ENCODE peak calls at places on chromosome 21, in four cellular contexts. U, F, Q and S are unnamed samples.

GRCh38 chr21:27570306-27570868 is 603.5 kb upstream of the ADAMTS5 start:
- DNase-seq in F (peak), U (no peak), Q (no peak), S (peak)

GRCh38 chr21:44024257-44024656 is 12.1 kb downstream of the TRAPPC10 start:
- DNase-seq in F (no peak), Q (no peak), U (no peak), S (no peak)

GRCh38 chr21:44455524-44456206 is 355 bp downstream of the LRRC3 start:
- DNase-seq in F (no peak), U (peak), Q (peak), S (no peak)

GRCh38 chr21:24093032-24093431 is 1514.2 kb downstream of the MRPL39 start:
- DNase-seq in F (no peak), Q (no peak), U (no peak), S (no peak)

GRCh38 chr21:17441370-17441769 is 71.5 kb upstream of the CXADR start:
- DNase-seq in Q (no peak), F (peak), U (no peak), S (no peak)

GRCh38 chr21:36792505-36792967 is 93.6 kb downstream of the SIM2 start:
- DNase-seq in Q (no peak), U (no peak), F (peak), S (no peak)

GRCh38 chr21:27104749-27105439 is 138.0 kb upstream of the ADAMTS5 start:
- DNase-seq in F (peak), Q (no peak), U (no peak), S (no peak)

GRCh38 chr21:34204481-34205439 is 131.4 kb downstream of the MRPS6 start:
- DNase-seq in Q (no peak), F (no peak), U (no peak), S (peak)

GRCh38 chr21:15837603-15838002 is 107.8 kb downstream of the USP25 start:
- DNase-seq in U (no peak), Q (no peak), F (peak), S (peak)

GRCh38 chr21:26115346-26115745 is 55.2 kb downstream of the APP start:
- DNase-seq in F (no peak), U (no peak), Q (no peak), S (no peak)

GRCh38 chr21:45293726-45294401 is 6.2 kb upstream of the POFUT2 start:
- DNase-seq in F (no peak), U (no peak), Q (no peak), S (no peak)

GRCh38 chr21:44275041-44275440 is 10.6 kb upstream of the AIRE start:
- DNase-seq in Q (no peak), U (no peak), F (no peak), S (no peak)

GRCh38 chr21:44874497-44875331 is 1.2 kb upstream of the PTTG1IP start:
- DNase-seq in U (no peak), F (no peak), Q (no peak), S (peak)

GRCh38 chr21:40577285-40578043 is 269.5 kb downstream of the DSCAM start:
- DNase-seq in U (no peak), Q (no peak), F (no peak), S (no peak)

GRCh38 chr21:45322960-45323461 is 35.3 kb upstream of the POFUT2 start:
- DNase-seq in U (peak), Q (no peak), F (no peak), S (no peak)

GRCh38 chr21:35563885-35564451 is 496.4 kb downstream of the SETD4 start:
- DNase-seq in F (peak), Q (no peak), U (no peak), S (peak)

GRCh38 chr21:34077888-34078287 is 4.5 kb downstream of the MRPS6 start:
- DNase-seq in U (no peak), Q (no peak), F (no peak), S (no peak)

GRCh38 chr21:22200378-22201092 is 1202.3 kb downstream of the NCAM2 start:
- DNase-seq in U (no peak), Q (no peak), F (no peak), S (peak)

GRCh38 chr21:19031956-19032355 is 628.4 kb upstream of the TMPRSS15 start:
- DNase-seq in Q (no peak), U (no peak), F (no peak), S (no peak)

GRCh38 chr21:36889401-36889800 is 77.1 kb downstream of the HLCS start:
- DNase-seq in Q (no peak), F (no peak), U (no peak), S (no peak)

GRCh38 chr21:25107708-25108107 is 499.6 kb downstream of the MRPL39 start:
- DNase-seq in U (no peak), F (peak), Q (no peak), S (no peak)

GRCh38 chr21:40245021-40245420 is 377.8 kb downstream of the PCP4 start:
- DNase-seq in U (no peak), F (no peak), Q (no peak), S (no peak)

GRCh38 chr21:15221799-15222386 is 157.1 kb upstream of the NRIP1 start:
- DNase-seq in F (peak), U (peak), Q (peak), S (peak)

GRCh38 chr21:25963186-25963585 is 207.4 kb downstream of the APP start:
- DNase-seq in Q (no peak), U (no peak), F (peak), S (peak)

DNA sequence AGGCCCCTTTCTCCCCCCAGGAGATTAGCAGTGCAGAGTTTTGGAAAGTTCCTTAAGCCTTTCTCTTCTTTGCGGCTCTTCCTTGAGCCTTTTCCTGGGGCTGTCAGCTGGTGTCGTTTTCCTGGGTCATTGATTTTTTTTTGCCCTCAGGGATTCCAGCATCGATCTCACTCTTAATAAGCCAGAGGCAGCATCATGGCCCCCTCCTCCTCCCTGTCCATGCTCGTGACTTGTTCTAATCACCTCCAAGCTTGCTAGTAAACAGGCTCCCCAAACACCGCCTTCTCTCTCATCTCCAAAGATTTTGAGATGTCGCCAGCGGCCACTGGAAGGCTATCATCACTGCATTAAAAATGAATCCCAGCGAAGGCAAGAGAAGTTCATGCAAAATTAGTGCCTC is 2.9 kb downstream of the EVA1C start:
- DNase-seq in U (no peak), Q (no peak), F (no peak), S (no peak)
- H3K23ac ChIP-seq in U (no peak), Q (no peak), F (no peak), S (no peak)

DNA sequence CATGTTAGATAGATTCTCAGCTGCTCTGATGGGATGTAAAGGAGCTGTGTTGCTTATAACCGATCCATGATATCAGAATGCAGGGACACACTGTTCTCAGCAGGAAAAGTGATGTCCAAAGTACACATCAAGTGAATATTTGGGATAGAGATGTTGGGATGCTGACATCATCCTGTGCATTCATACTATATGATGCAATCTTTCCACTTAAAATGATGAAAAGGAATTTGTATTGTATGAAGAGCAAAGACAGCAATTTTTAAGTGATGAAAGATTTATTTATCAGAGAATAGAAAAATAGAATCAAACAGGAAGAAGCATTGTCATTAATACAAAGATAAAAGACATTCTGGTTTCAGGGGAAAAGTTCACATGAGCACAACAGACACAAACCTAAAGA is 110.1 kb downstream of the ERG start:
- DNase-seq in U (no peak), Q (no peak), F (peak), S (no peak)
- H3K14ac ChIP-seq in U (no peak), Q (no peak), F (no peak), S (no peak)

DNA sequence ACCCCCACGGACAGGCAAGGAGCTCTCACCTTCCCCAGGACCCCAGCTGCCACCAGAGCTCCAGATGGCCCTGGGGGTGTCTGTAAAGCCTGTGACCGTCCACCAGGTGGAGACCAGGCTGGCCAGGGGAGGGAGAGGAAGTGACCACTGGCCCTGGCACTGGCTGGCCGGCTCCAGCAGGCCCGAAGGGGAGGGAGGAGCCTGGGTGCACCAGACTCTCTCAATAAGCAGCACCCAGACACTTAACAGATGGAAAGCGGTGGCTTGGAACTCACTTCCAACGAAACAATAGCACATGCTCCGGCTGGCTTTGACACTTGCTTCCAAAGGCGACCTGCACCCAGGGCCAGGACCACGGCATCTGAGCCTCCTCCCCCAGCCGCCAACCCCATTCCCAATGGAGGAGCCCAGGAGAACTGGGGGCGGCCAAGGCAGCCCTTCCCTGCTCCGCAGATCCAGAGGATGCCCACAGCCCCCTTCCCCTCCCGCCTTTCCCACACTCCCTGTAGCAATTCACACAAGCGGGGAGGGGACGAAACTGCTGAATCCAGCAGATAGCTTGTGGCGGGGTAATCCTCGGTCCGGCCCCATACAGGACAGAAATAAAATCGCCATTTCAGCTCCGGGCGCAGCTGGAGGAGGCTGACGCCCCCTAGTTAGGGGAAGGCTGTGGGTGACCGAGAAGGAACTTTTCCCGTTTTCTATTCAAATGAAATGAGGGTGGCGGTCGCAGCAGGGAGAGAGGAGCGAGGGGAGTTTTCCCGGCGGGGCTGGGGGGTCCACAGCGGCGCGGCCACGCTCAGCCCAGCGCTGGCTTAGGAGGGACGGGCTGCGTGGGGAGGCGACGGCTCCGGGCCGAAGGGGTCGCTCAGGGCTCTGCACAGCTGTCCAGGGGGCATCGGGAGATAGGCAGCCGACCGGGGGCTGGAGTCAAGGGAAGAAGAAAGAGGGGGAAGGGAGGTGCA is 612 bp upstream of the PDE9A start:
- DNase-seq in Q (peak), U (peak), F (peak), S (peak)
- H3K23ac ChIP-seq in Q (peak), U (no peak), F (no peak), S (no peak)

GRCh38 chr21:46458315-46459023 is at the start of gene DIP2A:
- DNase-seq in F (peak), Q (peak), U (peak), S (peak)

GRCh38 chr21:46457801-46458314 is 833 bp upstream of the DIP2A start:
- DNase-seq in F (peak), Q (no peak), U (peak), S (peak)

GRCh38 chr21:46459356-46460112 is 843 bp downstream of the DIP2A start:
- DNase-seq in F (peak), U (peak), Q (no peak), S (peak)

GRCh38 chr21:46456750-46457149 is 1.9 kb upstream of the DIP2A start:
- DNase-seq in F (no peak), Q (no peak), U (no peak), S (no peak)

DNA sequence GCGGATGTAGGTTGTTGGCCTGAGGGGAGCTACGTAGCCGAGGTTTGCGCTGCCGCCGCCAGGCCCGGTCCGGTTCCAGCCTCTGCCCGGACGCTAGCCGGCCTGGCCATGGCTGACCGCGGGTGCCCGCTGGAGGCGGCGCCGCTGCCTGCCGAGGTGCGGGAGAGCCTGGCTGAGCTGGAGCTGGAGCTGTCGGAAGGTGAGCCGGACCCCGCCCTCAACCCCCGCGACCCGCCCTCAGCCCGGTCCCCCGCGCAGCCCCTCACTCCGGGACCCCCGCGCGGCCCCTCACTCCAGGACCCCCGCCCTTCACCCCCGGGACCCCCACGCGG is 299 bp downstream of the DIP2A start:
- DNase-seq in Q (no peak), F (no peak), U (no peak), S (no peak)
- H3K14ac ChIP-seq in Q (peak), F (peak), U (peak), S (peak)

DNA sequence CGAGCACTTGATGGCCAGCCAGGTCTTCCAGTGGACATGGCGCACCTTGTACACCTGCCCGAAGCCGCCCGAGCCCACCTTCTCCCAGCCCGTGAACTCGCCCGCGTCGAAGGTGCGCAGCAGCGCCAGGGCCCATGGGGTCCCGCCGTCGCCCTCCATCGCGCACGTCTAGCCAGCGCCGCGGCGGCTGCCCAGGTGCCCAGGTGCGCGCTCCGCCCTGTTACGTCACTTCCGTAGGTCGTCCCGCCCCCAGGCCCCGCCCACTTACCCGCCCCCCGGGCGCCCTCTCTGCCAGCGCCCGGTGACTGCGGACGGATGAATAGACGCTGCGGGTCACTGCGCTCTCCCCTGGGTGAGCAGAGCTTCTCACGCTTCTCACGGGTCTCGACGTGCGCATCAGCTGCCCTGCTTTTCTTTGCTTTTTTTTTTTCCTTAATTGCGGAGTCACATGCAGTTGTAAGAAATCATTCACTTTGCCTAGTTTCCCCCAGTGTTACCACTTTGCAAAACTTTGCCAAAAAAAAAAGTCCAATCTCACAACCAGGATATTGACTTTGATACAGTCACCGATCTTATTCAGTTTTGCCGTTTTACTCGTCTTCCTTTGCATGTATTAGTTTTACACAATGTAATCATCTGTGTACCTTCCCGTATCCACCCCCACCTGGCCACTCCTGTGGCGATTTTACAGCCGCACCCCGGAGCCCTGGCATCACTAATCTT is at the start of gene RIPK4:
- DNase-seq in F (peak), Q (no peak), U (peak), S (peak)
- H3K23ac ChIP-seq in F (no peak), Q (peak), U (no peak), S (no peak)

GRCh38 chr21:29072873-29073221 is 601 bp downstream of the CCT8 start:
- DNase-seq in U (no peak), F (peak), Q (no peak), S (no peak)
- H3K14ac ChIP-seq in U (peak), F (peak), Q (no peak), S (peak)